ENCODE peak calls at places on chromosomes 6 and 20, in ten cellular contexts. H is progenitor cell of endocrine pancreas; Q is breast epithelium; X is Right ventricle myocardium superior; F is gastrocnemius medialis; I is HTR-8/SVneo; M is CD8-positive, alpha-beta T cell; A is effector CD8-positive, alpha-beta T cell; Z is fibroblast of gingiva; C is bronchial epithelial cell. E is an unnamed sample.

GRCh38 chr6:73309534-73309783 is 44.6 kb downstream of the DPPA5 start:
- DNase-seq in X (no peak), H (no peak), M (no peak), C (peak; percentile 22), F (no peak), A (no peak), Q (no peak), Z (no peak), I (no peak), E (no peak)

GRCh38 chr6:116278853-116279231 is 888 bp downstream of the TSPYL1 start:
- DNase-seq in A (no peak), M (no peak), H (no peak), Q (no peak), I (no peak), C (peak; percentile 24), Z (no peak), F (peak; percentile 50), X (peak; percentile 71), E (peak; percentile 31)

GRCh38 chr6:160678744-160679401 is 14.8 kb upstream of the LPA start:
- DNase-seq in A (no peak), F (no peak), I (no peak), M (no peak), Z (no peak), Q (no peak), H (peak; percentile 33), X (no peak), C (peak; percentile 11), E (no peak)

GRCh38 chr20:52047811-52048302 is 143.7 kb downstream of the ZFP64 start:
- DNase-seq in Q (no peak), C (no peak), X (no peak), H (no peak), A (no peak), F (no peak), Z (no peak), I (no peak), M (no peak), E (no peak)

GRCh38 chr6:14739830-14740229 is 506.0 kb upstream of the JARID2 start:
- DNase-seq in A (no peak), I (no peak), F (no peak), C (peak; percentile 58), M (no peak), X (no peak), H (no peak), Q (no peak), Z (no peak), E (no peak)

GRCh38 chr6:55379486-55379885 is 52.2 kb downstream of the GFRAL start:
- DNase-seq in C (no peak), Z (no peak), Q (no peak), I (no peak), X (no peak), H (no peak), F (no peak), M (no peak), A (no peak), E (no peak)

GRCh38 chr6:107275330-107275865 is 160.1 kb upstream of the BEND3 start:
- DNase-seq in Z (no peak), I (no peak), H (no peak), X (no peak), A (no peak), Q (no peak), F (no peak), C (peak; percentile 59), M (no peak), E (peak; percentile 5)

GRCh38 chr6:154410619-154411044 is 54.0 kb upstream of the IPCEF1 start:
- DNase-seq in I (peak; percentile 69), C (peak; percentile 90), H (no peak), F (peak; percentile 53), Z (peak; percentile 98), Q (no peak), X (no peak), M (no peak), A (no peak), E (peak; percentile 74)